ENCODE peak calls at places on chromosomes 12 and 14, in six cellular contexts. J, C, P, N, T and W are unnamed samples.

GRCh38 chr12:1573960-1574862 is 20.2 kb downstream of the FBXL14 start:
- DNase-seq in J (no peak), C (no peak), P (no peak), N (no peak), T (no peak), W (no peak)

GRCh38 chr14:22926316-22926715 is 2.9 kb downstream of the PRMT5 start:
- DNase-seq in J (no peak), C (no peak), P (no peak), N (no peak), T (no peak), W (no peak)

GRCh38 chr14:63492391-63492790 is 50.8 kb downstream of the PPP2R5E start:
- DNase-seq in J (no peak), C (peak), P (no peak), N (no peak), T (no peak), W (no peak)

GRCh38 chr12:123602651-123603195 is 824 bp downstream of the DDX55 start:
- DNase-seq in J (no peak), C (no peak), P (peak), N (no peak), T (no peak), W (peak)

GRCh38 chr12:121038861-121039654 is at the start of gene OASL:
- DNase-seq in J (no peak), C (peak), P (no peak), N (no peak), T (peak), W (no peak)

GRCh38 chr14:99773496-99774203 is 19.6 kb upstream of the EML1 start:
- DNase-seq in J (no peak), C (no peak), P (no peak), N (no peak), T (no peak), W (no peak)

GRCh38 chr12:44053550-44054243 is 217.8 kb downstream of the TMEM117 start:
- DNase-seq in J (no peak), C (no peak), P (no peak), N (no peak), T (no peak), W (no peak)

GRCh38 chr12:25323774-25324086 is 73.0 kb upstream of the KRAS start:
- DNase-seq in J (no peak), C (no peak), P (no peak), N (no peak), T (no peak), W (no peak)